ENCODE peak calls at places on chromosomes 16 and 17, in seven cellular contexts. One of them, this sample, is unnamed.

GRCh38 chr16:70470927-70471341 is 16.5 kb downstream of the FCSK start:
- DNase-seq in Calu3: peak
- DNase-seq in A549: peak
- DNase-seq in activated naive CD4-positive, alpha-beta T cell: no peak
- DNase-seq in IMR-90: peak
- DNase-seq in anterior cingulate cortex: no peak
- DNase-seq in nephron progenitor cell: peak
- DNase-seq in this sample: no peak

GRCh38 chr17:57634713-57635465 is 110.2 kb downstream of the CCDC182 start:
- DNase-seq in Calu3: no peak
- DNase-seq in A549: no peak
- DNase-seq in nephron progenitor cell: no peak
- DNase-seq in activated naive CD4-positive, alpha-beta T cell: no peak
- DNase-seq in IMR-90: peak
- DNase-seq in anterior cingulate cortex: no peak
- DNase-seq in this sample: no peak

GRCh38 chr16:17391715-17392114 is 79.0 kb downstream of the XYLT1 start:
- DNase-seq in Calu3: no peak
- DNase-seq in anterior cingulate cortex: no peak
- DNase-seq in activated naive CD4-positive, alpha-beta T cell: no peak
- DNase-seq in A549: no peak
- DNase-seq in IMR-90: no peak
- DNase-seq in nephron progenitor cell: no peak
- DNase-seq in this sample: no peak

GRCh38 chr17:2982854-2983636 is 80.4 kb downstream of the OR1D5 start:
- DNase-seq in nephron progenitor cell: no peak
- DNase-seq in IMR-90: peak
- DNase-seq in Calu3: no peak
- DNase-seq in activated naive CD4-positive, alpha-beta T cell: no peak
- DNase-seq in A549: peak
- DNase-seq in anterior cingulate cortex: peak
- DNase-seq in this sample: no peak

GRCh38 chr17:79950306-79950705 is 85.4 kb downstream of the TBC1D16 start:
- DNase-seq in activated naive CD4-positive, alpha-beta T cell: no peak
- DNase-seq in A549: no peak
- DNase-seq in nephron progenitor cell: no peak
- DNase-seq in Calu3: no peak
- DNase-seq in anterior cingulate cortex: no peak
- DNase-seq in IMR-90: no peak
- DNase-seq in this sample: no peak

GRCh38 chr17:6374761-6375312 is 60.1 kb downstream of the AIPL1 start:
- DNase-seq in nephron progenitor cell: peak
- DNase-seq in Calu3: peak
- DNase-seq in A549: peak
- DNase-seq in activated naive CD4-positive, alpha-beta T cell: peak
- DNase-seq in anterior cingulate cortex: peak
- DNase-seq in IMR-90: peak
- DNase-seq in this sample: no peak

GRCh38 chr16:66228791-66229190 is 137.7 kb upstream of the CDH5 start:
- DNase-seq in A549: no peak
- DNase-seq in IMR-90: peak
- DNase-seq in anterior cingulate cortex: no peak
- DNase-seq in nephron progenitor cell: no peak
- DNase-seq in Calu3: no peak
- DNase-seq in activated naive CD4-positive, alpha-beta T cell: no peak
- DNase-seq in this sample: no peak

GRCh38 chr16:51048544-51048943 is 102.5 kb downstream of the SALL1 start:
- DNase-seq in A549: peak
- DNase-seq in IMR-90: peak
- DNase-seq in Calu3: no peak
- DNase-seq in activated naive CD4-positive, alpha-beta T cell: no peak
- DNase-seq in nephron progenitor cell: no peak
- DNase-seq in anterior cingulate cortex: no peak
- DNase-seq in this sample: no peak

GRCh38 chr16:69123894-69124293 is 8.5 kb downstream of the CHTF8 start:
- DNase-seq in Calu3: peak
- DNase-seq in IMR-90: peak
- DNase-seq in nephron progenitor cell: peak
- DNase-seq in activated naive CD4-positive, alpha-beta T cell: no peak
- DNase-seq in A549: peak
- DNase-seq in anterior cingulate cortex: peak
- DNase-seq in this sample: no peak

GRCh38 chr17:38443356-38444026 is 15.2 kb downstream of the ARHGAP23 start:
- DNase-seq in nephron progenitor cell: no peak
- DNase-seq in Calu3: peak
- DNase-seq in IMR-90: no peak
- DNase-seq in A549: no peak
- DNase-seq in activated naive CD4-positive, alpha-beta T cell: no peak
- DNase-seq in anterior cingulate cortex: no peak
- DNase-seq in this sample: no peak

GRCh38 chr17:1511290-1511689 is 5.1 kb downstream of the INPP5K start:
- DNase-seq in A549: no peak
- DNase-seq in nephron progenitor cell: no peak
- DNase-seq in activated naive CD4-positive, alpha-beta T cell: no peak
- DNase-seq in anterior cingulate cortex: no peak
- DNase-seq in IMR-90: no peak
- DNase-seq in Calu3: no peak
- DNase-seq in this sample: no peak

GRCh38 chr17:19787733-19788357 is 39.7 kb upstream of the ALDH3A1 start:
- DNase-seq in A549: no peak
- DNase-seq in Calu3: no peak
- DNase-seq in nephron progenitor cell: no peak
- DNase-seq in activated naive CD4-positive, alpha-beta T cell: no peak
- DNase-seq in anterior cingulate cortex: no peak
- DNase-seq in IMR-90: peak
- DNase-seq in this sample: no peak

GRCh38 chr16:31276600-31276999 is 16.8 kb downstream of the ITGAM start:
- DNase-seq in activated naive CD4-positive, alpha-beta T cell: no peak
- DNase-seq in A549: no peak
- DNase-seq in IMR-90: no peak
- DNase-seq in Calu3: no peak
- DNase-seq in anterior cingulate cortex: no peak
- DNase-seq in nephron progenitor cell: no peak
- DNase-seq in this sample: no peak

GRCh38 chr16:82337355-82337754 is 167.3 kb upstream of the MPHOSPH6 start:
- DNase-seq in activated naive CD4-positive, alpha-beta T cell: no peak
- DNase-seq in A549: no peak
- DNase-seq in nephron progenitor cell: no peak
- DNase-seq in Calu3: no peak
- DNase-seq in IMR-90: no peak
- DNase-seq in anterior cingulate cortex: no peak
- DNase-seq in this sample: no peak

GRCh38 chr17:9268546-9268945 is 247.2 kb downstream of the NTN1 start:
- DNase-seq in Calu3: no peak
- DNase-seq in activated naive CD4-positive, alpha-beta T cell: no peak
- DNase-seq in nephron progenitor cell: no peak
- DNase-seq in anterior cingulate cortex: no peak
- DNase-seq in IMR-90: peak
- DNase-seq in A549: no peak
- DNase-seq in this sample: no peak

GRCh38 chr16:85238233-85238647 is 126.0 kb upstream of the CIBAR2 start:
- DNase-seq in Calu3: no peak
- DNase-seq in nephron progenitor cell: peak
- DNase-seq in anterior cingulate cortex: no peak
- DNase-seq in A549: no peak
- DNase-seq in activated naive CD4-positive, alpha-beta T cell: no peak
- DNase-seq in IMR-90: peak
- DNase-seq in this sample: no peak

GRCh38 chr17:8320990-8321389 is 10.9 kb downstream of the ARHGEF15 start:
- DNase-seq in A549: peak
- DNase-seq in IMR-90: no peak
- DNase-seq in anterior cingulate cortex: no peak
- DNase-seq in Calu3: no peak
- DNase-seq in activated naive CD4-positive, alpha-beta T cell: no peak
- DNase-seq in nephron progenitor cell: no peak
- DNase-seq in this sample: no peak

GRCh38 chr16:70692130-70692470 is 6.2 kb upstream of the MTSS2 start:
- DNase-seq in IMR-90: no peak
- DNase-seq in activated naive CD4-positive, alpha-beta T cell: no peak
- DNase-seq in anterior cingulate cortex: no peak
- DNase-seq in A549: no peak
- DNase-seq in nephron progenitor cell: no peak
- DNase-seq in Calu3: no peak
- DNase-seq in this sample: no peak

GRCh38 chr17:81552244-81553017 is at the start of gene FAAP100:
- DNase-seq in nephron progenitor cell: peak
- DNase-seq in IMR-90: peak
- DNase-seq in Calu3: peak
- DNase-seq in A549: peak
- DNase-seq in anterior cingulate cortex: peak
- DNase-seq in activated naive CD4-positive, alpha-beta T cell: peak
- DNase-seq in this sample: no peak

GRCh38 chr17:17922198-17922901 is 49.9 kb downstream of the TOM1L2 start:
- DNase-seq in activated naive CD4-positive, alpha-beta T cell: no peak
- DNase-seq in nephron progenitor cell: peak
- DNase-seq in Calu3: no peak
- DNase-seq in A549: no peak
- DNase-seq in anterior cingulate cortex: no peak
- DNase-seq in IMR-90: no peak
- DNase-seq in this sample: no peak

GRCh38 chr16:51500306-51500705 is 349.2 kb upstream of the SALL1 start:
- DNase-seq in anterior cingulate cortex: no peak
- DNase-seq in IMR-90: peak
- DNase-seq in Calu3: no peak
- DNase-seq in activated naive CD4-positive, alpha-beta T cell: no peak
- DNase-seq in A549: peak
- DNase-seq in nephron progenitor cell: no peak
- DNase-seq in this sample: no peak

GRCh38 chr16:76926595-76926994 is 264.4 kb upstream of the MON1B start:
- DNase-seq in nephron progenitor cell: no peak
- DNase-seq in Calu3: no peak
- DNase-seq in A549: no peak
- DNase-seq in activated naive CD4-positive, alpha-beta T cell: no peak
- DNase-seq in IMR-90: no peak
- DNase-seq in anterior cingulate cortex: no peak
- DNase-seq in this sample: no peak

GRCh38 chr16:1770328-1771071 is 843 bp downstream of the NME3 start:
- DNase-seq in Calu3: peak
- DNase-seq in IMR-90: peak
- DNase-seq in anterior cingulate cortex: peak
- DNase-seq in nephron progenitor cell: peak
- DNase-seq in activated naive CD4-positive, alpha-beta T cell: no peak
- DNase-seq in A549: peak
- DNase-seq in this sample: no peak